ENCODE peak calls at places on chromosomes 2 and 18, in ten cellular contexts. Z is epithelial cell of esophagus; N is fibroblast of lung; C is CD8-positive, alpha-beta T cell; G is stomach; X is GM10248; F is heart right ventricle; E is RWPE1; H is fibroblast of the aortic adventitia; U is endothelial cell. A is an unnamed sample.

GRCh38 chr18:5285326-5285725 is 10.2 kb downstream of the ZBTB14 start:
- DNase-seq in E (no peak), U (no peak), F (no peak), Z (no peak), X (no peak), H (no peak), G (no peak), N (no peak), C (no peak), A (no peak)

GRCh38 chr2:156430978-156431358 is 5.2 kb upstream of the GPD2 start:
- DNase-seq in H (peak; percentile 62), G (no peak), C (no peak), E (no peak), Z (peak; percentile 77), X (peak; percentile 64), N (peak; percentile 73), U (no peak), F (no peak), A (no peak)

GRCh38 chr2:20223345-20224190 is 1.4 kb downstream of the SDC1 start:
- DNase-seq in H (peak; percentile 49), C (no peak), N (peak; percentile 60), E (no peak), X (no peak), U (peak; percentile 38), G (peak; percentile 54), Z (peak; percentile 46), F (no peak), A (peak; percentile 22)

GRCh38 chr18:22066083-22066485 is 103.3 kb upstream of the GATA6 start:
- DNase-seq in E (no peak), N (no peak), H (no peak), F (no peak), Z (no peak), G (no peak), U (no peak), X (no peak), C (no peak), A (no peak)

GRCh38 chr2:60834270-60834717 is 47.1 kb upstream of the REL start:
- DNase-seq in F (no peak), U (no peak), E (no peak), H (no peak), C (no peak), G (no peak), N (no peak), Z (no peak), X (peak; percentile 35), A (no peak)

GRCh38 chr2:133817680-133818566 is 249.7 kb upstream of the NCKAP5 start:
- DNase-seq in U (no peak), Z (peak; percentile 91), N (peak; percentile 100), C (no peak), H (peak; percentile 99), F (no peak), E (peak; percentile 73), G (no peak), X (no peak), A (no peak)

GRCh38 chr2:51232026-51232425 is 200.1 kb upstream of the NRXN1 start:
- DNase-seq in F (no peak), G (no peak), H (no peak), C (no peak), X (no peak), Z (no peak), N (no peak), U (no peak), E (no peak), A (no peak)

GRCh38 chr18:11027862-11028261 is 121.5 kb downstream of the PIEZO2 start:
- DNase-seq in C (no peak), U (no peak), H (no peak), F (no peak), Z (no peak), E (no peak), G (no peak), X (peak; percentile 57), N (no peak), A (no peak)

GRCh38 chr2:224242543-224242942 is 159.4 kb downstream of the FAM124B start:
- DNase-seq in G (no peak), N (no peak), Z (peak; percentile 43), X (no peak), E (no peak), H (peak; percentile 64), F (no peak), C (no peak), U (no peak), A (no peak)

GRCh38 chr2:141595531-141595930 is 535.3 kb downstream of the LRP1B start:
- DNase-seq in F (no peak), N (peak; percentile 3), Z (no peak), H (no peak), E (no peak), X (no peak), U (no peak), G (no peak), C (no peak), A (no peak)

GRCh38 chr2:62808554-62808953 is 103.0 kb downstream of the EHBP1 start:
- DNase-seq in E (no peak), X (no peak), H (no peak), C (no peak), U (no peak), Z (no peak), N (no peak), F (no peak), G (no peak), A (no peak)

GRCh38 chr18:45384137-45384998 is 230.9 kb upstream of the SLC14A2 start:
- DNase-seq in E (peak; percentile 59), N (peak; percentile 50), G (peak; percentile 59), U (peak; percentile 66), H (peak; percentile 58), X (peak; percentile 48), C (peak; percentile 0), F (peak; percentile 53), Z (peak; percentile 77), A (peak; percentile 27)

GRCh38 chr2:51812138-51812866 is 780.4 kb upstream of the NRXN1 start:
- DNase-seq in H (peak; percentile 53), F (no peak), E (peak; percentile 2), N (peak; percentile 73), G (no peak), C (no peak), U (no peak), Z (peak; percentile 62), X (no peak), A (no peak)

GRCh38 chr2:8149985-8150547 is 531.8 kb upstream of the ID2 start:
- DNase-seq in C (no peak), F (no peak), U (no peak), E (no peak), N (peak; percentile 87), G (no peak), H (no peak), Z (no peak), X (no peak), A (no peak)

GRCh38 chr2:76044701-76045100 is 334.0 kb upstream of the GCFC2 start:
- DNase-seq in H (no peak), N (no peak), Z (no peak), F (no peak), X (no peak), C (no peak), E (no peak), U (no peak), G (no peak), A (no peak)

DNA sequence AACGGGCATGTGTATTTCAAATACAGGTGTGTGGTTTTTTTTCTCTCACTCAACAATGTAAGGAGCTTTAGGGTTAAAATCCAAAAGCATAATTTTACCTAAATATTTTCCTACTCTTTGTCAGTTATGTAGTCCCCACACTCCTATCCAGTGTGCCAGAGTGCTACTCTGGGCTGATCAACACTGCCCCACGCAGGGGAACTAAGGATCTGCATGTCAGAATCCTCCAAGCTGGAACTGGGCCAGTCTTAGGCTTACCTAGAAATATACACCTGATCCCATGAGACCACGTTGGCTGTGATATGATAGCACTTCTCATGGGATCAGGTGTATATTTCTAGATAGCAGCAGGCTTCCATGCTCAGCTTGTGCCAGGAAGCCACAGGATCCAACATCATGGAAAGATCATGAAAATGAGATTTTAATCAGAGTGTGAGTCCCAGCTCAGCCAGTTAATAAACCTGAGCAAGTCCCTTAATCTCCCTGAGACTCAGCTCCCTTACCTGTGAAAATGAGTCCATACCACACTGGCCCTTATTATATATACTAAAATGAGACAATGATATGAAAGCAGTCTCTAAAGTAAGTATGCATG is 29.7 kb downstream of the CCDC141 start:
- DNase-seq in X (peak; percentile 23), U (peak; percentile 62), F (no peak), E (peak; percentile 3), G (peak; percentile 29), C (no peak), N (no peak), H (peak; percentile 17), Z (peak; percentile 57), A (peak; percentile 31)
- TF ChIP-seq CTCF in X (peak; percentile 65), U (peak; percentile 65), F (peak; percentile 40), E (peak; percentile 27), G (no peak), C (peak; percentile 31), N (peak; percentile 22), H (peak; percentile 56), Z (peak; percentile 71), A (no peak)

GRCh38 chr18:32884543-32884942 is 111.7 kb upstream of the KLHL14 start:
- DNase-seq in N (no peak), C (no peak), H (no peak), X (peak; percentile 15), E (no peak), Z (no peak), F (no peak), U (no peak), G (no peak), A (peak; percentile 51)
- TF ChIP-seq CTCF in N (no peak), C (no peak), H (no peak), X (no peak), E (no peak), Z (no peak), F (no peak), U (no peak), G (no peak), A (no peak)

DNA sequence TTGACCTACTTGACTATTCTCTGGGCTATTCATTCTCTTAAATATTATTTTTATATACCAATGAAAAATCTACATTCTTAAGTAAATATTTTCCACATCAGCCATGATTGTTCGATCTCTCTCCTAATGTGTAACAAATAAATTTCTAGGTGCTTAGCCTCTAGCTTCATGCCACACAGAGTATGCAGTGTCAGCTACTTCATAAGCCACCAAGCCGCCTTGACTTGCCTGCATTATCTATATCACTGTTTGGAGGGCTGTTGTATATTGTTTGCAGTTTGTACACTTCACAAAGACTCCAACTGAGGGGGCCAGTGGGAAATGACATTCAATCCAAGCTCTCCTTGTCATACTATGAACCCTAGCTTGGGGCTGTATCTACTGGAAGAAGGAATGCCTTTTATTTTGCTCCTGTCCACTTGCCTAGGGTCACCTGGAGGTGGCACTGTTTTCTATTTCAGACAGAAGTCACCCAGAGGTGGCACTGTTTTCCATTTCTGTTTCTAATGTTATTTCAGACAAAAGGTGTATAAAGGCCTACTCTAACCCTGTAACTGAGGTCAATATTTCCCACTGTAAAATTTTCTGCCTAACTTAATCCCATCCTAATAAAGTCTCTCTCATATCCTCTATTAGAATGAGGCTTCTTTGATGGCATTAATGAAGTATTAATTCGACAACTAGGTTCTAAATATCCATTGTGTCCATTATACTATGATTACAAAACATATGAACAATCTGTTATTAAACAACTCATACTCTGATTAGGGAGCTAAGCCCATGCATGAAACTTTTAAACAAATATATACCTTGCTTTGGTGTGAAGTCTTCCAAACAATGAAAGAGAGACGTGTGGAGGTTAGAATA is 36.4 kb downstream of the COL5A2 start:
- DNase-seq in X (peak; percentile 46), C (peak; percentile 12), H (peak; percentile 47), N (peak; percentile 28), F (no peak), E (peak; percentile 45), U (peak; percentile 57), Z (peak; percentile 76), G (peak; percentile 48), A (no peak)
- TF ChIP-seq CTCF in X (peak; percentile 88), C (peak; percentile 83), H (peak; percentile 49), N (peak; percentile 36), F (peak; percentile 36), E (peak; percentile 43), U (peak; percentile 82), Z (peak; percentile 98), G (no peak), A (no peak)

GRCh38 chr2:157989227-157989626 is 112.4 kb upstream of the UPP2 start:
- DNase-seq in E (no peak), C (no peak), H (no peak), Z (no peak), F (no peak), N (no peak), G (no peak), U (no peak), X (no peak), A (no peak)
- TF ChIP-seq CTCF in E (no peak), C (no peak), H (no peak), Z (no peak), F (no peak), N (no peak), G (no peak), U (no peak), X (no peak), A (no peak)

A was measured in activated B cell treated with CpG ODN at 0.5 μM for 24 hours.